ENCODE peak calls at places on chromosomes 5 and 9, in eight cellular contexts. F is progenitor cell of endocrine pancreas, A is colonic mucosa, T is AG09319, R is pancreas, L is endothelial cell, I is OCI-LY7, E is upper lobe of right lung. Q is an unnamed sample.

GRCh38 chr9:133759146-133759900 is 21.2 kb upstream of the SARDH start:
- DNase-seq in A (no peak), E (peak), T (no peak), L (no peak), F (no peak), R (peak), I (no peak), Q (peak)

GRCh38 chr9:95226921-95227320 is 90.6 kb downstream of the FANCC start:
- DNase-seq in R (no peak), I (no peak), E (no peak), A (no peak), T (no peak), L (no peak), F (no peak), Q (no peak)

GRCh38 chr5:178380541-178381074 is 148.0 kb upstream of the PHYKPL start:
- DNase-seq in I (no peak), F (no peak), R (no peak), E (no peak), A (no peak), L (no peak), T (no peak), Q (no peak)

GRCh38 chr5:67873935-67874334 is 341.6 kb upstream of the PIK3R1 start:
- DNase-seq in T (no peak), R (no peak), I (no peak), E (no peak), A (no peak), L (no peak), F (no peak), Q (no peak)

GRCh38 chr5:106600803-106601202 is 1069.9 kb downstream of the EFNA5 start:
- DNase-seq in R (no peak), T (no peak), F (no peak), I (no peak), A (no peak), E (no peak), L (no peak), Q (no peak)

GRCh38 chr9:27673626-27674025 is 100.3 kb upstream of the C9orf72 start:
- DNase-seq in L (no peak), T (no peak), R (no peak), E (no peak), A (no peak), F (no peak), I (no peak), Q (no peak)

GRCh38 chr9:108142504-108143201 is 653.1 kb upstream of the KLF4 start:
- DNase-seq in F (no peak), R (peak), T (peak), A (peak), E (peak), L (peak), I (no peak), Q (no peak)

GRCh38 chr5:32683125-32683524 is 28.0 kb upstream of the NPR3 start:
- DNase-seq in L (no peak), R (no peak), F (no peak), I (no peak), A (no peak), E (no peak), T (no peak), Q (no peak)

GRCh38 chr9:95620296-95620695 is 103.5 kb upstream of the PTCH1 start:
- DNase-seq in A (no peak), F (no peak), E (no peak), R (no peak), L (no peak), T (no peak), I (no peak), Q (peak)

GRCh38 chr9:133134419-133135190 is 13.6 kb upstream of the RALGDS start:
- DNase-seq in L (no peak), I (no peak), E (no peak), F (no peak), T (no peak), A (peak), R (no peak), Q (no peak)

GRCh38 chr5:23893561-23893960 is 386.2 kb downstream of the PRDM9 start:
- DNase-seq in I (no peak), R (no peak), E (no peak), F (no peak), T (no peak), L (no peak), A (no peak), Q (no peak)

GRCh38 chr5:167861134-167861930 is 430.1 kb upstream of the WWC1 start:
- DNase-seq in T (no peak), A (no peak), E (no peak), L (peak), F (peak), R (no peak), I (peak), Q (no peak)

GRCh38 chr9:133850161-133850560 is 112.0 kb upstream of the SARDH start:
- DNase-seq in E (no peak), T (no peak), L (no peak), I (no peak), F (no peak), A (no peak), R (no peak), Q (no peak)

GRCh38 chr5:84573017-84573712 is 188.5 kb upstream of the EDIL3 start:
- DNase-seq in F (no peak), R (no peak), A (no peak), T (no peak), E (no peak), L (no peak), I (no peak), Q (no peak)

GRCh38 chr9:123978981-123979380 is 32.6 kb upstream of the LHX2 start:
- DNase-seq in F (no peak), T (no peak), E (no peak), I (no peak), R (no peak), L (no peak), A (no peak), Q (no peak)

GRCh38 chr5:112885001-112885400 is 23.9 kb downstream of the SRP19 start:
- DNase-seq in T (no peak), L (no peak), A (no peak), E (no peak), F (no peak), I (no peak), R (peak), Q (no peak)

GRCh38 chr9:5441043-5441442 is 3.3 kb upstream of the PLGRKT start:
- DNase-seq in E (no peak), L (no peak), F (no peak), T (no peak), A (no peak), R (no peak), I (no peak), Q (no peak)

GRCh38 chr5:82758881-82759280 is 318.3 kb downstream of the TMEM167A start:
- DNase-seq in I (no peak), A (no peak), L (no peak), R (no peak), E (no peak), T (no peak), F (no peak), Q (no peak)

GRCh38 chr5:96743805-96744559 is 63.8 kb downstream of the ERAP1 start:
- DNase-seq in A (no peak), F (no peak), I (no peak), L (no peak), R (no peak), E (no peak), T (no peak), Q (no peak)
- TF ChIP-seq CTCF in A (no peak), F (no peak), I (no peak), L (no peak), R (no peak), E (no peak), T (no peak), Q (no peak)

GRCh38 chr9:99349870-99350269 is 127.8 kb downstream of the SEC61B start:
- DNase-seq in F (no peak), T (no peak), I (no peak), E (no peak), A (no peak), R (no peak), L (no peak), Q (no peak)

GRCh38 chr9:99347556-99347955 is 125.5 kb downstream of the SEC61B start:
- DNase-seq in T (no peak), F (no peak), L (no peak), E (no peak), A (no peak), R (no peak), I (no peak), Q (no peak)

GRCh38 chr9:99345936-99346335 is 123.9 kb downstream of the SEC61B start:
- DNase-seq in A (no peak), F (no peak), E (no peak), T (no peak), R (no peak), I (no peak), L (no peak), Q (no peak)

GRCh38 chr9:99350461-99350860 is 128.4 kb downstream of the SEC61B start:
- DNase-seq in R (no peak), A (no peak), T (no peak), I (no peak), F (no peak), L (no peak), E (no peak), Q (no peak)

DNA sequence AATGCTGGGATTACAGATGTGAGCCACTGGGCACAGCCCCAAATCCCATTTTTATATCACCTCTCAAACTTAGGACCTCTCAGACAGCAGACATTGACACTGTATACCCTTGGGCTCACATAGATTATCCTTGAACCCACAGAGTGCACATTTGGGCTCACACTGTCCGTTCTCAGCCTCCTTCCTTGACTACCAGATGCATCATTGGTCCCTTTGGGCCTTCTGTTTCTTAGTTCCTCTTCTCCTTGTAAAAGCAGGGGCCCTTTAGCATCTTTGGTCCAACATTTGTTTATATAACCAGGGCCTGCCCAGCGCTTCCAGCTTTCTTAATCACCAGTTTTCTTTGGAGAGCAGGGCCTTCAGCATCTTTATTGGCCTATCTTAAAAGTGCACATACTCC is 126.2 kb downstream of the SEC61B start:
- DNase-seq in E (no peak), A (no peak), F (no peak), R (no peak), L (no peak), I (no peak), T (no peak), Q (no peak)
- TF ChIP-seq CTCF in E (no peak), A (no peak), F (no peak), R (no peak), L (no peak), I (no peak), T (no peak), Q (no peak)

GRCh38 chr9:16039103-16039987 is 486.5 kb downstream of the CCDC171 start:
- DNase-seq in F (no peak), A (peak), R (no peak), E (no peak), L (peak), T (no peak), I (peak), Q (peak)
- TF ChIP-seq CTCF in F (no peak), A (no peak), R (no peak), E (no peak), L (peak), T (no peak), I (peak), Q (peak)

DNA sequence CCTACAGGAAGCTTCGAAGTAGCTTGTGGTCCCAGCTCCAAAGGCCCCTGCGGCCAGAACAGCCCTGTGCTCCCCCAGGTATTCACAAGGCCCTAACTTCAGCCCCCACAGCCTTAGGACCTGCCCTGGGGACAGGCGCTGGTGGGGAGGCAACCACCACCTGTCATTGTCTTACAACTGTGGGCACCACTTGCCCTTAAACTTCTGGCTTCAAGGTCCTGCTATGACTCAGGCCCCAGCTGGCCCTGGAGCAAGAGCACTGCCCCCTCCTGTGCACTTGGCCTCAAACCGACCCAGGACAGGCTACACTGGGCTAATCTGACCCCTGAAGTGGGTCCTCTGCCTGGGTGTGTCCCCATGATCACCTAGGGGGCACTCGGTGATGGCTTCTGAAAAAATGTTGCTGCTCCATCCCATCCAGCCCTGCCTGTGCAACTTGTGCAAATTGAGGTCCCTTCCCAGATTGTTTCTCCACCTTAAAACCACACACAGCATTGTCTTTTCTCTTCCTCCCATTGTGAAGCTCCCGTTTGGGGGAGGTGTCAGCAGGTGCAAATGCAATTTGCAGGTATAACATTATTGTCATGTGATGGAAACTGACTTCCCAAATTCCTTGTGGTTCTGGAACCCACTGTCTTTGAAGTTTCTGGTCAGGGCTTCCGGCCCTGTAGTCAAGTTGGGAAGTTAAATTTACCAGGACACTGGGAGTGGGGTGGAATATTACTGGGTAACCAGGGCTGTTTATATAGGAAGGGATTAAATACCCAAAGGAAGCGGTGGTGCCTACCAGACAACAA is 1.1 kb upstream of the PROB1 start:
- DNase-seq in E (no peak), T (no peak), L (no peak), F (no peak), A (no peak), R (no peak), I (no peak), Q (no peak)
- TF ChIP-seq CTCF in E (no peak), T (no peak), L (no peak), F (no peak), A (no peak), R (no peak), I (no peak), Q (no peak)

DNA sequence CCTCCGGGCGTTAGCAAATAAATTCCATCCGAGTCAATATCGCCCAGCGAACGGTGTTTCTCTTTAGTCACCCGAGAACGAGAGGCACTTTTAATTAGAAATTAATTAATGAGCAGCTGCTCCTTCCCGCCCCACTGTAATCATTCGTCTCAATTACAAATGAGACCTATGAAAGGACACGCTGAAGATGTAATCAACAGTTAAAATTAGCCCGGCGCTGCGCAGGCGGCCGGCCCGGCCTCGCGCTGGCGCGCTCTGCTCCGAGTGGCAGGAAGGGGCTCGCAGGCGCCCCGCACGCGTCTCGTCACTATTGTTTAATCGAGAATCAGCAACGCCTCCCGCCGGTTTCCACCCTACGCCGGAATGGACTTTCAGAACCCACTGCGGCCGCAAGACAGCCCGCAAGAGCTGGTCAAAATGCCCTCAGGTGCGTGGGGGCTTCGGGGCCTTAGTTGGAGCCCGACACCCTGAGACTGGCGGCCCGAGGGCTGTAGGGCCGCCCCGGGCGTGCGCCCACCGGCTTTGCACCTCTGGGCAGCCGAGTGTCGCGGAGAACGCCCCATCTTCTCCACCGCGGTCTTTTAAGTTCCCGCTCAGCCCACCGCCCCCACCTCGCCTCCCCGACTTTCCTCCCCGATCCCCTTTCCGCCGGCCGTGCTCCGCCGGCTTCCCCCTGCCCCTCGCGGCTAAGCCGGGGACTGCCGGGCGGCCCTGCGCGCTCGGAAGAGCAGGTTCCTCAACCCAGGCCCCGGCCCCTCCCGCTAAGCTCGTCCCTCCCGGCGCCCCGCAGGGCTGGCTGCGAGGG is 597 bp upstream of the IRX4 start:
- DNase-seq in F (peak), T (no peak), L (peak), R (peak), I (no peak), E (no peak), A (no peak), Q (peak)
- TF ChIP-seq CTCF in F (peak), T (no peak), L (peak), R (peak), I (no peak), E (no peak), A (no peak), Q (peak)

DNA sequence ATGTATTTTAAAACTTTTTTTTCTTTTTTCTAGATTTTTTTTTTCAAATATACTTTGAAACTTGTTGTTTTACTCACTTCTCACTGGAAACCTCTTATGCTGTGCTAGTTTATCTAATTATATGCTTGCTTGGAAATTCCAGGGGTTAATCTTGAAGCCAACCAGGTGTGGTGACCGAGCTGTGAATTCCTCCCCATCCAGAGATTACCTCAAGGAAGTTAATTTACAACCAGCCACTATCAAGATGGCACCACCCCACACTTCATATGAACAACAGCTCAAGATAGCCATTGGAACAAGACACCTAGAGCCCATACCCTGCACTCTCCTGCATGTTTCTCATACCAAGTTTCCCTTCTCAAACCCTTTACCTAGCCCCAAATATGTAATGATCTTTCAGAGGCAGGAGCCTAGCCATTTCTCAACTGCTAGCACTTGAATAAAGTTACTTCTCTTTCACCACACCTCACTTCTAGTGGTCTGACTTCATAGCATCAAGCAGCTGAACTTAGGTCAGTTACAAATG is 2156.9 kb upstream of the C9orf72 start:
- DNase-seq in F (no peak), E (no peak), I (no peak), A (no peak), T (no peak), R (no peak), L (no peak), Q (no peak)
- TF ChIP-seq CTCF in F (no peak), E (no peak), I (no peak), A (no peak), T (no peak), R (no peak), L (no peak), Q (no peak)

DNA sequence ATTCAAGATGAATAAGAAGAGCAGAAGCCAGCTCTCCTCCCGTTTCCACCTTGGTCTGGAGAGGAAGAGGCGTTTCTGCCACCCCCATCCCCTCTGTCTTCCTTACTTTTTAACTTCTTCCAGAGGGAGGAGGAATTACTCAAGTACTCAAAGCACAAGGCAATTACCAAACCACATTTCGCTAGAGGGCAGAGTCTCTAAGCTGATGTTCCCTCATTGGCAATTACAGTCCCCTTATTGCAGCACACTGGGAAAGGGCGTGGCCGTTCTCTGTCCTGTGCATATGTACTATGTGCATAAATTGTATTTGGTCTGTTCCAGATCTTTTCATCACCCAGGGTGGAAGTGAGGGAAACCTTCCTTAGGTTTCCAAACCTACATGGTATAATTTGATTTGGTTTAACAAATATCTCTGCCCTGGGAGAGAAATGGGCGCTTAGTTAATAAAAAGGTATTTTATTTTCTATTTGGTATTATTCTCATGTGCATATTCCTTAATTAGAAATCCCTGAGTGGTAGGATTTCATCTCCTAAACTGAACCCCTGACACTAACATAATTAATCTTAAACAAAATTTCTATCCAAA is 29.8 kb upstream of the ALDOB start:
- DNase-seq in E (no peak), L (no peak), I (peak), A (peak), T (peak), R (no peak), F (no peak), Q (peak)
- TF ChIP-seq CTCF in E (peak), L (no peak), I (peak), A (peak), T (peak), R (peak), F (peak), Q (no peak)